ENCODE peak calls at places on chromosomes 13 and 19, in four cellular contexts. R, Y, K and N are unnamed samples.

GRCh38 chr13:95319551-95320274 is 18.5 kb upstream of the ABCC4 start:
- DNase-seq in R (no peak), Y (no peak), K (no peak), N (no peak)

GRCh38 chr19:47377801-47378200 is 28.7 kb downstream of the DHX34 start:
- DNase-seq in R (no peak), Y (no peak), K (no peak), N (no peak)

GRCh38 chr13:113850722-113851479 is 13.0 kb downstream of the GAS6 start:
- DNase-seq in R (no peak), Y (no peak), K (no peak), N (no peak)

GRCh38 chr19:34317311-34317927 is 47.6 kb upstream of the GPI start:
- DNase-seq in R (peak; percentile 31), Y (no peak), K (no peak), N (no peak)

GRCh38 chr13:26037302-26037701 is 14.5 kb downstream of the SHISA2 start:
- DNase-seq in R (peak; percentile 84), Y (no peak), K (no peak), N (no peak)

GRCh38 chr19:30236006-30236405 is 136.2 kb upstream of the ZNF536 start:
- DNase-seq in R (no peak), Y (no peak), K (peak; percentile 42), N (no peak)

GRCh38 chr13:32164622-32165268 is 133.2 kb downstream of the FRY start:
- DNase-seq in R (peak; percentile 91), Y (no peak), K (peak; percentile 42), N (no peak)

GRCh38 chr13:51714663-51715168 is 89.2 kb downstream of the DHRS12 start:
- DNase-seq in R (no peak), Y (no peak), K (no peak), N (no peak)

GRCh38 chr13:71360041-71360440 is 507.0 kb downstream of the DACH1 start:
- DNase-seq in R (no peak), Y (no peak), K (no peak), N (no peak)

GRCh38 chr13:45297456-45298205 is 43.4 kb downstream of the TPT1 start:
- DNase-seq in R (no peak), Y (no peak), K (no peak), N (no peak)

GRCh38 chr19:44648536-44649370 is 5.0 kb downstream of the PVR start:
- DNase-seq in R (no peak), Y (no peak), K (no peak), N (no peak)

GRCh38 chr13:39451860-39452301 is 151.1 kb downstream of the LHFPL6 start:
- DNase-seq in R (no peak), Y (no peak), K (no peak), N (no peak)

GRCh38 chr19:55231391-55232283 is 3.1 kb upstream of the TMEM86B start:
- DNase-seq in R (no peak), Y (no peak), K (no peak), N (no peak)

GRCh38 chr13:34254366-34254765 is 436.4 kb downstream of the RFC3 start:
- DNase-seq in R (no peak), Y (no peak), K (no peak), N (no peak)

GRCh38 chr19:43950834-43951626 is at the start of gene ZNF221:
- DNase-seq in R (peak; percentile 99), Y (peak; percentile 27), K (peak; percentile 82), N (peak; percentile 85)

GRCh38 chr19:48455171-48455907 is at the start of gene KCNJ14:
- DNase-seq in R (no peak), Y (no peak), K (no peak), N (no peak)

GRCh38 chr19:29837448-29837961 is 25.7 kb downstream of the CCNE1 start:
- DNase-seq in R (no peak), Y (peak; percentile 40), K (no peak), N (no peak)

GRCh38 chr13:71789952-71790351 is 77.1 kb downstream of the DACH1 start:
- DNase-seq in R (no peak), Y (no peak), K (no peak), N (no peak)

GRCh38 chr13:100097821-100098220 is 8.9 kb downstream of the PCCA start:
- DNase-seq in R (no peak), Y (no peak), K (no peak), N (no peak)